ENCODE peak calls at places on chromosome 22, in ten cellular contexts. One of them, this sample, is unnamed.

GRCh38 chr22:35910013-35910860 is 118.4 kb downstream of the RBFOX2 start:
- DNase-seq in left lobe of liver: no peak
- DNase-seq in stromal cell of bone marrow: no peak
- DNase-seq in C1 segment of cervical spinal cord: no peak
- DNase-seq in activated naive CD8-positive, alpha-beta T cell treated with anti-CD3 and anti-CD28 coated beads, Interleukin-2, amount 50 U/mL, for 24 hours: no peak
- DNase-seq in T-cell: no peak
- DNase-seq in fibroblast of the conjunctiva: no peak
- DNase-seq in progenitor cell of endocrine pancreas: no peak
- DNase-seq in left cardiac atrium: no peak
- DNase-seq in activated T-helper 1 cell treated with anti-CD3 and anti-CD28 coated beads, Interleukin-2, amount 50 U/mL, for 16 hours: no peak
- DNase-seq in this sample: no peak

GRCh38 chr22:47484960-47485571 is 722.6 kb downstream of the TBC1D22A start:
- DNase-seq in left lobe of liver: no peak
- DNase-seq in stromal cell of bone marrow: no peak
- DNase-seq in C1 segment of cervical spinal cord: no peak
- DNase-seq in activated naive CD8-positive, alpha-beta T cell treated with anti-CD3 and anti-CD28 coated beads, Interleukin-2, amount 50 U/mL, for 24 hours: no peak
- DNase-seq in T-cell: no peak
- DNase-seq in fibroblast of the conjunctiva: no peak
- DNase-seq in progenitor cell of endocrine pancreas: no peak
- DNase-seq in left cardiac atrium: no peak
- DNase-seq in activated T-helper 1 cell treated with anti-CD3 and anti-CD28 coated beads, Interleukin-2, amount 50 U/mL, for 16 hours: no peak
- DNase-seq in this sample: no peak

GRCh38 chr22:49776053-49776511 is 51.6 kb downstream of the BRD1 start:
- DNase-seq in left lobe of liver: no peak
- DNase-seq in stromal cell of bone marrow: no peak
- DNase-seq in C1 segment of cervical spinal cord: no peak
- DNase-seq in activated naive CD8-positive, alpha-beta T cell treated with anti-CD3 and anti-CD28 coated beads, Interleukin-2, amount 50 U/mL, for 24 hours: no peak
- DNase-seq in T-cell: no peak
- DNase-seq in fibroblast of the conjunctiva: no peak
- DNase-seq in progenitor cell of endocrine pancreas: no peak
- DNase-seq in left cardiac atrium: no peak
- DNase-seq in activated T-helper 1 cell treated with anti-CD3 and anti-CD28 coated beads, Interleukin-2, amount 50 U/mL, for 16 hours: no peak
- DNase-seq in this sample: peak; percentile 26

GRCh38 chr22:50464451-50464850 is 10.4 kb downstream of the SBF1 start:
- DNase-seq in left lobe of liver: no peak
- DNase-seq in stromal cell of bone marrow: no peak
- DNase-seq in C1 segment of cervical spinal cord: no peak
- DNase-seq in activated naive CD8-positive, alpha-beta T cell treated with anti-CD3 and anti-CD28 coated beads, Interleukin-2, amount 50 U/mL, for 24 hours: no peak
- DNase-seq in T-cell: no peak
- DNase-seq in fibroblast of the conjunctiva: no peak
- DNase-seq in progenitor cell of endocrine pancreas: no peak
- DNase-seq in left cardiac atrium: no peak
- DNase-seq in activated T-helper 1 cell treated with anti-CD3 and anti-CD28 coated beads, Interleukin-2, amount 50 U/mL, for 16 hours: no peak
- DNase-seq in this sample: no peak

GRCh38 chr22:19843107-19843856 is 11.4 kb downstream of the GNB1L start:
- DNase-seq in left lobe of liver: no peak
- DNase-seq in stromal cell of bone marrow: no peak
- DNase-seq in C1 segment of cervical spinal cord: no peak
- DNase-seq in activated naive CD8-positive, alpha-beta T cell treated with anti-CD3 and anti-CD28 coated beads, Interleukin-2, amount 50 U/mL, for 24 hours: no peak
- DNase-seq in T-cell: no peak
- DNase-seq in fibroblast of the conjunctiva: no peak
- DNase-seq in progenitor cell of endocrine pancreas: no peak
- DNase-seq in left cardiac atrium: no peak
- DNase-seq in activated T-helper 1 cell treated with anti-CD3 and anti-CD28 coated beads, Interleukin-2, amount 50 U/mL, for 16 hours: no peak
- DNase-seq in this sample: peak; percentile 3

GRCh38 chr22:23838686-23839468 is at the start of gene DERL3:
- DNase-seq in left lobe of liver: peak; percentile 98
- DNase-seq in stromal cell of bone marrow: peak; percentile 88
- DNase-seq in C1 segment of cervical spinal cord: peak; percentile 83
- DNase-seq in activated naive CD8-positive, alpha-beta T cell treated with anti-CD3 and anti-CD28 coated beads, Interleukin-2, amount 50 U/mL, for 24 hours: peak; percentile 98
- DNase-seq in T-cell: peak; percentile 86
- DNase-seq in fibroblast of the conjunctiva: peak; percentile 88
- DNase-seq in progenitor cell of endocrine pancreas: peak; percentile 86
- DNase-seq in left cardiac atrium: peak; percentile 99
- DNase-seq in activated T-helper 1 cell treated with anti-CD3 and anti-CD28 coated beads, Interleukin-2, amount 50 U/mL, for 16 hours: peak; percentile 89
- DNase-seq in this sample: peak; percentile 98

GRCh38 chr22:17562906-17563870 is at the start of gene SLC25A18:
- DNase-seq in left lobe of liver: peak; percentile 88
- DNase-seq in stromal cell of bone marrow: no peak
- DNase-seq in C1 segment of cervical spinal cord: peak; percentile 35
- DNase-seq in activated naive CD8-positive, alpha-beta T cell treated with anti-CD3 and anti-CD28 coated beads, Interleukin-2, amount 50 U/mL, for 24 hours: no peak
- DNase-seq in T-cell: no peak
- DNase-seq in fibroblast of the conjunctiva: no peak
- DNase-seq in progenitor cell of endocrine pancreas: no peak
- DNase-seq in left cardiac atrium: peak; percentile 59
- DNase-seq in activated T-helper 1 cell treated with anti-CD3 and anti-CD28 coated beads, Interleukin-2, amount 50 U/mL, for 16 hours: no peak
- DNase-seq in this sample: no peak

GRCh38 chr22:29369460-29369859 is 18.9 kb downstream of the AP1B1 start:
- DNase-seq in left lobe of liver: no peak
- DNase-seq in stromal cell of bone marrow: peak; percentile 63
- DNase-seq in C1 segment of cervical spinal cord: peak; percentile 23
- DNase-seq in activated naive CD8-positive, alpha-beta T cell treated with anti-CD3 and anti-CD28 coated beads, Interleukin-2, amount 50 U/mL, for 24 hours: no peak
- DNase-seq in T-cell: no peak
- DNase-seq in fibroblast of the conjunctiva: peak; percentile 33
- DNase-seq in progenitor cell of endocrine pancreas: no peak
- DNase-seq in left cardiac atrium: peak; percentile 76
- DNase-seq in activated T-helper 1 cell treated with anti-CD3 and anti-CD28 coated beads, Interleukin-2, amount 50 U/mL, for 16 hours: no peak
- DNase-seq in this sample: no peak

GRCh38 chr22:20957691-20958440 is 9.2 kb upstream of the AIFM3 start:
- DNase-seq in left lobe of liver: no peak
- DNase-seq in stromal cell of bone marrow: no peak
- DNase-seq in C1 segment of cervical spinal cord: no peak
- DNase-seq in activated naive CD8-positive, alpha-beta T cell treated with anti-CD3 and anti-CD28 coated beads, Interleukin-2, amount 50 U/mL, for 24 hours: no peak
- DNase-seq in T-cell: no peak
- DNase-seq in fibroblast of the conjunctiva: no peak
- DNase-seq in progenitor cell of endocrine pancreas: no peak
- DNase-seq in left cardiac atrium: no peak
- DNase-seq in activated T-helper 1 cell treated with anti-CD3 and anti-CD28 coated beads, Interleukin-2, amount 50 U/mL, for 16 hours: no peak
- DNase-seq in this sample: peak; percentile 67

GRCh38 chr22:44521326-44521725 is 23.3 kb upstream of the RTL6 start:
- DNase-seq in left lobe of liver: no peak
- DNase-seq in stromal cell of bone marrow: no peak
- DNase-seq in C1 segment of cervical spinal cord: no peak
- DNase-seq in activated naive CD8-positive, alpha-beta T cell treated with anti-CD3 and anti-CD28 coated beads, Interleukin-2, amount 50 U/mL, for 24 hours: no peak
- DNase-seq in T-cell: no peak
- DNase-seq in fibroblast of the conjunctiva: no peak
- DNase-seq in progenitor cell of endocrine pancreas: no peak
- DNase-seq in left cardiac atrium: no peak
- DNase-seq in activated T-helper 1 cell treated with anti-CD3 and anti-CD28 coated beads, Interleukin-2, amount 50 U/mL, for 16 hours: no peak
- DNase-seq in this sample: no peak

GRCh38 chr22:30919973-30920372 is 48.6 kb downstream of the MORC2 start:
- DNase-seq in left lobe of liver: peak; percentile 24
- DNase-seq in stromal cell of bone marrow: no peak
- DNase-seq in C1 segment of cervical spinal cord: no peak
- DNase-seq in activated naive CD8-positive, alpha-beta T cell treated with anti-CD3 and anti-CD28 coated beads, Interleukin-2, amount 50 U/mL, for 24 hours: no peak
- DNase-seq in T-cell: no peak
- DNase-seq in fibroblast of the conjunctiva: no peak
- DNase-seq in progenitor cell of endocrine pancreas: no peak
- DNase-seq in left cardiac atrium: no peak
- DNase-seq in activated T-helper 1 cell treated with anti-CD3 and anti-CD28 coated beads, Interleukin-2, amount 50 U/mL, for 16 hours: no peak
- DNase-seq in this sample: no peak

GRCh38 chr22:48517039-48518030 is 1310.3 kb downstream of the BRD1 start:
- DNase-seq in left lobe of liver: no peak
- DNase-seq in stromal cell of bone marrow: no peak
- DNase-seq in C1 segment of cervical spinal cord: peak; percentile 24
- DNase-seq in activated naive CD8-positive, alpha-beta T cell treated with anti-CD3 and anti-CD28 coated beads, Interleukin-2, amount 50 U/mL, for 24 hours: no peak
- DNase-seq in T-cell: no peak
- DNase-seq in fibroblast of the conjunctiva: no peak
- DNase-seq in progenitor cell of endocrine pancreas: no peak
- DNase-seq in left cardiac atrium: no peak
- DNase-seq in activated T-helper 1 cell treated with anti-CD3 and anti-CD28 coated beads, Interleukin-2, amount 50 U/mL, for 16 hours: no peak
- DNase-seq in this sample: no peak

GRCh38 chr22:47059076-47059475 is 296.6 kb downstream of the TBC1D22A start:
- DNase-seq in left lobe of liver: no peak
- DNase-seq in stromal cell of bone marrow: no peak
- DNase-seq in C1 segment of cervical spinal cord: no peak
- DNase-seq in activated naive CD8-positive, alpha-beta T cell treated with anti-CD3 and anti-CD28 coated beads, Interleukin-2, amount 50 U/mL, for 24 hours: no peak
- DNase-seq in T-cell: no peak
- DNase-seq in fibroblast of the conjunctiva: no peak
- DNase-seq in progenitor cell of endocrine pancreas: no peak
- DNase-seq in left cardiac atrium: no peak
- DNase-seq in activated T-helper 1 cell treated with anti-CD3 and anti-CD28 coated beads, Interleukin-2, amount 50 U/mL, for 16 hours: no peak
- DNase-seq in this sample: no peak

GRCh38 chr22:30934053-30934452 is 34.5 kb downstream of the MORC2 start:
- DNase-seq in left lobe of liver: no peak
- DNase-seq in stromal cell of bone marrow: no peak
- DNase-seq in C1 segment of cervical spinal cord: no peak
- DNase-seq in activated naive CD8-positive, alpha-beta T cell treated with anti-CD3 and anti-CD28 coated beads, Interleukin-2, amount 50 U/mL, for 24 hours: no peak
- DNase-seq in T-cell: no peak
- DNase-seq in fibroblast of the conjunctiva: no peak
- DNase-seq in progenitor cell of endocrine pancreas: no peak
- DNase-seq in left cardiac atrium: no peak
- DNase-seq in activated T-helper 1 cell treated with anti-CD3 and anti-CD28 coated beads, Interleukin-2, amount 50 U/mL, for 16 hours: no peak
- DNase-seq in this sample: no peak

GRCh38 chr22:39814899-39815298 is 78.7 kb downstream of the ENTHD1 start:
- DNase-seq in left lobe of liver: no peak
- DNase-seq in stromal cell of bone marrow: no peak
- DNase-seq in C1 segment of cervical spinal cord: no peak
- DNase-seq in activated naive CD8-positive, alpha-beta T cell treated with anti-CD3 and anti-CD28 coated beads, Interleukin-2, amount 50 U/mL, for 24 hours: no peak
- DNase-seq in T-cell: no peak
- DNase-seq in fibroblast of the conjunctiva: no peak
- DNase-seq in progenitor cell of endocrine pancreas: no peak
- DNase-seq in left cardiac atrium: no peak
- DNase-seq in activated T-helper 1 cell treated with anti-CD3 and anti-CD28 coated beads, Interleukin-2, amount 50 U/mL, for 16 hours: no peak
- DNase-seq in this sample: no peak

GRCh38 chr22:21958360-21959273 is 6.0 kb upstream of the PPM1F start:
- DNase-seq in left lobe of liver: no peak
- DNase-seq in stromal cell of bone marrow: no peak
- DNase-seq in C1 segment of cervical spinal cord: no peak
- DNase-seq in activated naive CD8-positive, alpha-beta T cell treated with anti-CD3 and anti-CD28 coated beads, Interleukin-2, amount 50 U/mL, for 24 hours: no peak
- DNase-seq in T-cell: no peak
- DNase-seq in fibroblast of the conjunctiva: no peak
- DNase-seq in progenitor cell of endocrine pancreas: no peak
- DNase-seq in left cardiac atrium: no peak
- DNase-seq in activated T-helper 1 cell treated with anti-CD3 and anti-CD28 coated beads, Interleukin-2, amount 50 U/mL, for 16 hours: no peak
- DNase-seq in this sample: no peak

GRCh38 chr22:46934746-46935491 is 172.5 kb downstream of the TBC1D22A start:
- DNase-seq in left lobe of liver: no peak
- DNase-seq in stromal cell of bone marrow: peak; percentile 58
- DNase-seq in C1 segment of cervical spinal cord: no peak
- DNase-seq in activated naive CD8-positive, alpha-beta T cell treated with anti-CD3 and anti-CD28 coated beads, Interleukin-2, amount 50 U/mL, for 24 hours: peak; percentile 34
- DNase-seq in T-cell: no peak
- DNase-seq in fibroblast of the conjunctiva: peak; percentile 31
- DNase-seq in progenitor cell of endocrine pancreas: no peak
- DNase-seq in left cardiac atrium: no peak
- DNase-seq in activated T-helper 1 cell treated with anti-CD3 and anti-CD28 coated beads, Interleukin-2, amount 50 U/mL, for 16 hours: no peak
- DNase-seq in this sample: peak; percentile 67

GRCh38 chr22:37809672-37810333 is 2.1 kb downstream of the GCAT start:
- DNase-seq in left lobe of liver: no peak
- DNase-seq in stromal cell of bone marrow: no peak
- DNase-seq in C1 segment of cervical spinal cord: no peak
- DNase-seq in activated naive CD8-positive, alpha-beta T cell treated with anti-CD3 and anti-CD28 coated beads, Interleukin-2, amount 50 U/mL, for 24 hours: no peak
- DNase-seq in T-cell: no peak
- DNase-seq in fibroblast of the conjunctiva: no peak
- DNase-seq in progenitor cell of endocrine pancreas: no peak
- DNase-seq in left cardiac atrium: no peak
- DNase-seq in activated T-helper 1 cell treated with anti-CD3 and anti-CD28 coated beads, Interleukin-2, amount 50 U/mL, for 16 hours: no peak
- DNase-seq in this sample: no peak

GRCh38 chr22:49577168-49578060 is 250.3 kb downstream of the BRD1 start:
- DNase-seq in left lobe of liver: peak; percentile 30
- DNase-seq in stromal cell of bone marrow: no peak
- DNase-seq in C1 segment of cervical spinal cord: no peak
- DNase-seq in activated naive CD8-positive, alpha-beta T cell treated with anti-CD3 and anti-CD28 coated beads, Interleukin-2, amount 50 U/mL, for 24 hours: no peak
- DNase-seq in T-cell: no peak
- DNase-seq in fibroblast of the conjunctiva: no peak
- DNase-seq in progenitor cell of endocrine pancreas: no peak
- DNase-seq in left cardiac atrium: no peak
- DNase-seq in activated T-helper 1 cell treated with anti-CD3 and anti-CD28 coated beads, Interleukin-2, amount 50 U/mL, for 16 hours: no peak
- DNase-seq in this sample: no peak

GRCh38 chr22:30004689-30005088 is 75.6 kb upstream of the HORMAD2 start:
- DNase-seq in left lobe of liver: no peak
- DNase-seq in stromal cell of bone marrow: no peak
- DNase-seq in C1 segment of cervical spinal cord: no peak
- DNase-seq in activated naive CD8-positive, alpha-beta T cell treated with anti-CD3 and anti-CD28 coated beads, Interleukin-2, amount 50 U/mL, for 24 hours: no peak
- DNase-seq in T-cell: no peak
- DNase-seq in fibroblast of the conjunctiva: no peak
- DNase-seq in progenitor cell of endocrine pancreas: no peak
- DNase-seq in left cardiac atrium: no peak
- DNase-seq in activated T-helper 1 cell treated with anti-CD3 and anti-CD28 coated beads, Interleukin-2, amount 50 U/mL, for 16 hours: no peak
- DNase-seq in this sample: no peak

GRCh38 chr22:37316875-37317371 is 34.6 kb downstream of the CYTH4 start:
- DNase-seq in left lobe of liver: peak; percentile 83
- DNase-seq in stromal cell of bone marrow: peak; percentile 73
- DNase-seq in C1 segment of cervical spinal cord: peak; percentile 34
- DNase-seq in activated naive CD8-positive, alpha-beta T cell treated with anti-CD3 and anti-CD28 coated beads, Interleukin-2, amount 50 U/mL, for 24 hours: peak; percentile 77
- DNase-seq in T-cell: peak; percentile 57
- DNase-seq in fibroblast of the conjunctiva: peak; percentile 74
- DNase-seq in progenitor cell of endocrine pancreas: peak; percentile 76
- DNase-seq in left cardiac atrium: peak; percentile 79
- DNase-seq in activated T-helper 1 cell treated with anti-CD3 and anti-CD28 coated beads, Interleukin-2, amount 50 U/mL, for 16 hours: peak; percentile 52
- DNase-seq in this sample: peak; percentile 92

GRCh38 chr22:29039148-29039547 is 22.5 kb downstream of the C22orf31 start:
- DNase-seq in left lobe of liver: no peak
- DNase-seq in stromal cell of bone marrow: no peak
- DNase-seq in C1 segment of cervical spinal cord: no peak
- DNase-seq in activated naive CD8-positive, alpha-beta T cell treated with anti-CD3 and anti-CD28 coated beads, Interleukin-2, amount 50 U/mL, for 24 hours: no peak
- DNase-seq in T-cell: no peak
- DNase-seq in fibroblast of the conjunctiva: no peak
- DNase-seq in progenitor cell of endocrine pancreas: no peak
- DNase-seq in left cardiac atrium: no peak
- DNase-seq in activated T-helper 1 cell treated with anti-CD3 and anti-CD28 coated beads, Interleukin-2, amount 50 U/mL, for 16 hours: no peak
- DNase-seq in this sample: no peak

GRCh38 chr22:49010086-49010863 is 817.4 kb downstream of the BRD1 start:
- DNase-seq in left lobe of liver: peak; percentile 24
- DNase-seq in stromal cell of bone marrow: no peak
- DNase-seq in C1 segment of cervical spinal cord: no peak
- DNase-seq in activated naive CD8-positive, alpha-beta T cell treated with anti-CD3 and anti-CD28 coated beads, Interleukin-2, amount 50 U/mL, for 24 hours: no peak
- DNase-seq in T-cell: no peak
- DNase-seq in fibroblast of the conjunctiva: no peak
- DNase-seq in progenitor cell of endocrine pancreas: no peak
- DNase-seq in left cardiac atrium: no peak
- DNase-seq in activated T-helper 1 cell treated with anti-CD3 and anti-CD28 coated beads, Interleukin-2, amount 50 U/mL, for 16 hours: no peak
- DNase-seq in this sample: no peak

GRCh38 chr22:42711895-42712837 is 8.5 kb downstream of the A4GALT start:
- DNase-seq in left lobe of liver: no peak
- DNase-seq in stromal cell of bone marrow: no peak
- DNase-seq in C1 segment of cervical spinal cord: no peak
- DNase-seq in activated naive CD8-positive, alpha-beta T cell treated with anti-CD3 and anti-CD28 coated beads, Interleukin-2, amount 50 U/mL, for 24 hours: no peak
- DNase-seq in T-cell: no peak
- DNase-seq in fibroblast of the conjunctiva: no peak
- DNase-seq in progenitor cell of endocrine pancreas: no peak
- DNase-seq in left cardiac atrium: peak; percentile 64
- DNase-seq in activated T-helper 1 cell treated with anti-CD3 and anti-CD28 coated beads, Interleukin-2, amount 50 U/mL, for 16 hours: no peak
- DNase-seq in this sample: no peak

GRCh38 chr22:19995611-19996339 is 20.8 kb downstream of the ARVCF start:
- DNase-seq in left lobe of liver: no peak
- DNase-seq in stromal cell of bone marrow: peak; percentile 62
- DNase-seq in C1 segment of cervical spinal cord: no peak
- DNase-seq in activated naive CD8-positive, alpha-beta T cell treated with anti-CD3 and anti-CD28 coated beads, Interleukin-2, amount 50 U/mL, for 24 hours: no peak
- DNase-seq in T-cell: no peak
- DNase-seq in fibroblast of the conjunctiva: no peak
- DNase-seq in progenitor cell of endocrine pancreas: no peak
- DNase-seq in left cardiac atrium: no peak
- DNase-seq in activated T-helper 1 cell treated with anti-CD3 and anti-CD28 coated beads, Interleukin-2, amount 50 U/mL, for 16 hours: no peak
- DNase-seq in this sample: no peak

GRCh38 chr22:37930270-37930951 is 23.0 kb downstream of the C22orf23 start:
- DNase-seq in left lobe of liver: no peak
- DNase-seq in stromal cell of bone marrow: no peak
- DNase-seq in C1 segment of cervical spinal cord: no peak
- DNase-seq in activated naive CD8-positive, alpha-beta T cell treated with anti-CD3 and anti-CD28 coated beads, Interleukin-2, amount 50 U/mL, for 24 hours: no peak
- DNase-seq in T-cell: no peak
- DNase-seq in fibroblast of the conjunctiva: peak; percentile 22
- DNase-seq in progenitor cell of endocrine pancreas: no peak
- DNase-seq in left cardiac atrium: no peak
- DNase-seq in activated T-helper 1 cell treated with anti-CD3 and anti-CD28 coated beads, Interleukin-2, amount 50 U/mL, for 16 hours: no peak
- DNase-seq in this sample: no peak

GRCh38 chr22:26462971-26463661 is 20.5 kb downstream of the HPS4 start:
- DNase-seq in left lobe of liver: no peak
- DNase-seq in stromal cell of bone marrow: no peak
- DNase-seq in C1 segment of cervical spinal cord: no peak
- DNase-seq in activated naive CD8-positive, alpha-beta T cell treated with anti-CD3 and anti-CD28 coated beads, Interleukin-2, amount 50 U/mL, for 24 hours: no peak
- DNase-seq in T-cell: no peak
- DNase-seq in fibroblast of the conjunctiva: no peak
- DNase-seq in progenitor cell of endocrine pancreas: no peak
- DNase-seq in left cardiac atrium: no peak
- DNase-seq in activated T-helper 1 cell treated with anti-CD3 and anti-CD28 coated beads, Interleukin-2, amount 50 U/mL, for 16 hours: no peak
- DNase-seq in this sample: no peak

GRCh38 chr22:29195964-29196666 is 9.6 kb upstream of the EMID1 start:
- DNase-seq in left lobe of liver: no peak
- DNase-seq in stromal cell of bone marrow: no peak
- DNase-seq in C1 segment of cervical spinal cord: no peak
- DNase-seq in activated naive CD8-positive, alpha-beta T cell treated with anti-CD3 and anti-CD28 coated beads, Interleukin-2, amount 50 U/mL, for 24 hours: no peak
- DNase-seq in T-cell: no peak
- DNase-seq in fibroblast of the conjunctiva: no peak
- DNase-seq in progenitor cell of endocrine pancreas: no peak
- DNase-seq in left cardiac atrium: no peak
- DNase-seq in activated T-helper 1 cell treated with anti-CD3 and anti-CD28 coated beads, Interleukin-2, amount 50 U/mL, for 16 hours: no peak
- DNase-seq in this sample: no peak